ENCODE peak calls at places on chromosome 2, in six cellular contexts. Z, B, L, Q, N and O are unnamed samples.

GRCh38 chr2:118851650-118852049 is 4.2 kb upstream of the EN1 start:
- DNase-seq in Q (no peak), L (no peak), N (no peak), B (no peak), Z (no peak), O (no peak)

GRCh38 chr2:181891966-181892794 is 650 bp downstream of the ITPRID2 start:
- DNase-seq in L (peak; percentile 57), Z (peak; percentile 83), N (peak; percentile 69), Q (peak; percentile 66), B (peak; percentile 61), O (peak; percentile 86)

GRCh38 chr2:79770926-79771325 is 258.1 kb downstream of the CTNNA2 start:
- DNase-seq in Z (no peak), N (no peak), B (no peak), Q (no peak), L (no peak), O (no peak)

GRCh38 chr2:220835563-220835962 is 736.5 kb downstream of the EPHA4 start:
- DNase-seq in B (no peak), Z (no peak), L (no peak), Q (no peak), N (no peak), O (no peak)

GRCh38 chr2:176122633-176123482 is at the start of gene HOXD9:
- DNase-seq in Z (no peak), L (peak; percentile 92), Q (peak; percentile 89), N (no peak), B (peak; percentile 38), O (peak; percentile 87)

GRCh38 chr2:218149098-218149497 is 17.7 kb downstream of the CXCR1 start:
- DNase-seq in Z (no peak), B (no peak), L (no peak), Q (no peak), N (no peak), O (no peak)

GRCh38 chr2:24009680-24010476 is at the start of gene MFSD2B:
- DNase-seq in Z (no peak), L (no peak), N (peak; percentile 68), Q (no peak), B (no peak), O (no peak)

GRCh38 chr2:39593439-39594393 is 72.0 kb upstream of the TMEM178A start:
- DNase-seq in Z (peak; percentile 57), Q (peak; percentile 24), L (peak; percentile 17), N (peak; percentile 37), B (no peak), O (no peak)

GRCh38 chr2:144382848-144383247 is 137.1 kb downstream of the ZEB2 start:
- DNase-seq in Z (no peak), B (peak; percentile 27), N (no peak), Q (no peak), L (no peak), O (no peak)

GRCh38 chr2:31051213-31052185 is 86.7 kb downstream of the GALNT14 start:
- DNase-seq in Z (no peak), L (no peak), N (no peak), B (no peak), Q (no peak), O (no peak)

GRCh38 chr2:30738141-30738911 is 68.9 kb downstream of the CAPN13 start:
- DNase-seq in L (no peak), B (no peak), N (no peak), Z (no peak), Q (no peak), O (peak; percentile 48)

GRCh38 chr2:113282747-113283533 is 4.2 kb upstream of the PAX8 start:
- DNase-seq in B (peak; percentile 17), L (peak; percentile 18), Q (no peak), Z (peak; percentile 50), N (peak; percentile 24), O (no peak)

GRCh38 chr2:113174369-113174735 is 581 bp downstream of the PSD4 start:
- DNase-seq in N (peak; percentile 55), Z (no peak), Q (no peak), L (no peak), B (no peak), O (no peak)

GRCh38 chr2:158773121-158773520 is 22.0 kb upstream of the DAPL1 start:
- DNase-seq in B (no peak), N (no peak), L (no peak), Q (no peak), Z (no peak), O (no peak)

GRCh38 chr2:199471443-199472057 is 13.8 kb upstream of the SATB2 start:
- DNase-seq in N (peak; percentile 79), Q (no peak), Z (peak; percentile 54), B (no peak), L (no peak), O (no peak)

GRCh38 chr2:119730598-119731278 is 29.0 kb upstream of the PTPN4 start:
- DNase-seq in Q (no peak), Z (no peak), L (no peak), N (no peak), B (no peak), O (no peak)

GRCh38 chr2:127770973-127771735 is 39.8 kb downstream of the WDR33 start:
- DNase-seq in Z (no peak), L (no peak), N (no peak), B (no peak), Q (no peak), O (no peak)

GRCh38 chr2:190578158-190579057 is 43.9 kb upstream of the NEMP2 start:
- DNase-seq in N (peak; percentile 50), Q (no peak), B (no peak), Z (peak; percentile 45), L (peak; percentile 27), O (no peak)

GRCh38 chr2:46848446-46848845 is 67.2 kb downstream of the MCFD2 start:
- DNase-seq in Q (no peak), Z (no peak), L (peak; percentile 78), N (no peak), B (no peak), O (peak; percentile 92)

GRCh38 chr2:66571873-66572272 is 136.9 kb downstream of the MEIS1 start:
- DNase-seq in L (no peak), N (no peak), Z (no peak), B (no peak), Q (no peak), O (no peak)

GRCh38 chr2:117820444-117820843 is 6.0 kb downstream of the DDX18 start:
- DNase-seq in Q (no peak), B (no peak), L (no peak), Z (no peak), N (no peak), O (no peak)

GRCh38 chr2:197309369-197310231 is 980 bp downstream of the ANKRD44 start:
- DNase-seq in L (peak; percentile 23), Q (peak; percentile 28), B (peak; percentile 61), Z (peak; percentile 28), N (no peak), O (peak; percentile 73)

GRCh38 chr2:231666171-231667095 is 41.9 kb upstream of the PTMA start:
- DNase-seq in Z (peak; percentile 98), N (peak; percentile 69), B (peak; percentile 74), Q (peak; percentile 91), L (peak; percentile 96), O (peak; percentile 99)

GRCh38 chr2:142716463-142717242 is 160.8 kb upstream of the KYNU start:
- DNase-seq in N (no peak), L (no peak), B (no peak), Z (peak; percentile 60), Q (no peak), O (no peak)

GRCh38 chr2:121699421-121700328 is 37.0 kb downstream of the NIFK start:
- DNase-seq in N (peak; percentile 47), Z (peak; percentile 53), Q (no peak), B (peak; percentile 49), L (no peak), O (peak; percentile 56)

DNA sequence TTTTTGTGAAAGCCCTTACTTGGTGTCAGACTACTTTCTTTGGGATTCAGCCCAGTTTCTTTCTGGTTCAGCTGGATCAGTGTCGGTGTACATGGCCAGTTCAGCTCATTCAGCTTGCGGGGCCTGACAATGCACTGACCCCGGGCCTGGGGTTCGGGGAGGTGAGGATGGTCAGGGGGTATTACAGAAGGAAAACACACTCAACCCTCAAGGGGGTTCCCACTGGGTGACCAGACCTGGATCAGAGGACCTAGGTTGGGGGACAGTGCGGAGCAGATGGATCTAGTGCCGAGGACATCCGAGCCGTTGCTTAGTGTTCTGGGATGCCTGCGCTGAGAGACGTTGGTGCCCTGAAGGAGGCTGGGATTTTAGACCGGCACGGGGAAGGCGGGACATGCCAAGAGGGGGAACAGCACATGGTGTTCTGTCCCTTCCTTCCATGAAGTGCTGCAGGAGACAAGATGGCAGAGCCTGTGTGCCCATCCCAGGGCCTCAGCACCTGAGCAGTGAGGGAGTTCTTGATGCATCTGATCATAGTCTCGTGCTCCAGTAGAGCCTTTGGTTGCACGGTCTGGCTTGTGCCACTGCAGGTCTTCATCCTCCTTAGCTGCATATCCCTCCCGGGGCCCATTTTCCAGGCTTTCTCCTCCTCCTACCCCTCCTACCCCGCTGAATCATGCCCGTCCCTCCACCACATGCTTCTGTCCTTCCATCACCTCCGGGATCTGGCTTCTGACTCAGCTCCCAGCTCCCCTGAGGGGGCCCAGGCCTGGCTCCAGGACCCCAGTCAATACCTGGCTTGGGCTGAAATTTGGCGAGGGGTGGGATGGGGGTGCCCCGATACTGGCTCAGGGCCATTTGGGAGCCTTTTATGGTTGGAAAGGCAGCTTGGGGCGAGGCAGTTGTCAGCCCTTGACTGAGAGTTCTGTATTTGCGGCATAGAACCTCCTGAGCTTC is 18.0 kb downstream of the SPEG start:
- DNase-seq in Z (peak; percentile 86), Q (peak; percentile 67), B (no peak), L (peak; percentile 96), N (peak; percentile 47), O (peak; percentile 95)
- H3K36me3 ChIP-seq in Z (no peaks in the 10 kb centered on the region), Q (no peaks in the 10 kb centered on the region), B (no peaks in the 10 kb centered on the region), L (no peaks in the 10 kb centered on the region), N (no peaks in the 10 kb centered on the region), O (peaks cover 13% of the 10 kb centered on the region)

DNA sequence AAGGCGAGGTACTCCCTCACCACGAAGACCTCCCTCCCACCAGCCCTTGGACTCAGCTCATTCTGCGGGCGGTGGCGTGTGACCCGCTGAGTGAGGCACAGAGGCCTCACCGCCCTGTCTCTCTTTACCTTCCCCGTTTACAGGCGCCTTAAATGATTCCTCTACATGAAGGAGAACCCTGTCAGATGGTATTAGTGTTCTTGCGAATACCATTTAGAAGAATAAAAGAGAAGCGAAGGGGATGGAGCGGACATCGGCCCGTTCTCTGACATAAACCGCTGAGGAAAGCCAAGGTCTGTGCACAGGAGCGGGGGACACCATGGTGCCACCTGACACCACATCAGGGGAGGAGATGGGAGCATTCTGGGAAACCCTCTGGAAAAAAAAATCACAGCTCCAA is 179.8 kb downstream of the HDAC4 start:
- DNase-seq in B (no peak), Z (no peak), N (no peak), Q (no peak), L (peak; percentile 13), O (peak; percentile 64)
- TF ChIP-seq POLR2A in B (no peak), Z (no peak), N (no peak), Q (no peak), L (no peak), O (no peak)

DNA sequence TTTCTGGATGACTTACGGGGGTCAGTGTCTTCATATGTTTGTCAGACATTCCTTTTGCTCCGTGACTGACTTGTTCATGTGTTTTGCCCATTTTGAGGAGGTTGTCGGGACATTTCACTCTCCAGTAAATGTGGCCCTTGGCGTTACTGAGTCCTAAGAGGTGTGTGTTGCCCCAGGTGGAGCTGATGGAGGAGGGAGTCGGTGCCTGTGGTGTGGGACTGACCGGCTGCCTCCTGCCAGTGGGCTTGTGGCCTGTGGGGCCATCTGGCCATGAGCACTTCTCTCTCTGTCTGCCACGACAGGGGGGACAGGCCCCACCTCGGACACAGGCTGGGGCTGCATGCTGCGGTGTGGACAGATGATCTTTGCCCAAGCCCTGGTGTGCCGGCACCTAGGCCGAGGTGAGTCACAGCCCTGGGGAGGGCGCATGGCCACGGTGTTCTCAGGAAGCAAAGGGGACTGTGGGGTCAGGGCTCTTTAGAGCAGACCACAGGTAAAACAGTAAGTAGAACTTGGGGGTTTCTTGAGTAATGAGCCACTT is 15.8 kb downstream of the ATG4B start:
- DNase-seq in B (no peak), Z (no peak), L (no peak), Q (no peak), N (no peak), O (no peak)
- H3K36me3 ChIP-seq in B (no peaks in the 10 kb centered on the region), Z (peaks cover 56% of the 10 kb centered on the region), L (no peaks in the 10 kb centered on the region), Q (no peaks in the 10 kb centered on the region), N (peaks cover 48% of the 10 kb centered on the region), O (peaks cover 67% of the 10 kb centered on the region)

GRCh38 chr2:44286884-44287638 is 11.8 kb downstream of the SLC3A1 start:
- DNase-seq in Z (no peak), L (no peak), N (no peak), Q (no peak), B (no peak), O (no peak)
- TF ChIP-seq POLR2A in Z (no peak), L (no peak), N (no peak), Q (no peak), B (no peak), O (no peak)